ENCODE peak calls at places on chromosomes 16 and 17, in four cellular contexts. One of them, this sample, is unnamed.

GRCh38 chr16:14057878-14058382 is 13.2 kb upstream of the MRTFB start:
- DNase-seq in progenitor cell of endocrine pancreas: no peak
- DNase-seq in breast epithelium: peak
- DNase-seq in WTC11: no peak
- DNase-seq in this sample: no peak

GRCh38 chr16:48276102-48276501 is 28.8 kb upstream of the ABCC11 start:
- DNase-seq in progenitor cell of endocrine pancreas: no peak
- DNase-seq in WTC11: no peak
- DNase-seq in breast epithelium: no peak
- DNase-seq in this sample: no peak

GRCh38 chr17:62587554-62587953 is 39.9 kb upstream of the MRC2 start:
- DNase-seq in breast epithelium: no peak
- DNase-seq in WTC11: no peak
- DNase-seq in progenitor cell of endocrine pancreas: no peak
- DNase-seq in this sample: no peak

GRCh38 chr17:31858647-31859486 is at the start of gene COPRS:
- DNase-seq in WTC11: peak
- DNase-seq in progenitor cell of endocrine pancreas: peak
- DNase-seq in breast epithelium: peak
- DNase-seq in this sample: peak

GRCh38 chr17:80441133-80441578 is 26.2 kb downstream of the ENDOV start:
- DNase-seq in WTC11: peak
- DNase-seq in breast epithelium: no peak
- DNase-seq in progenitor cell of endocrine pancreas: peak
- DNase-seq in this sample: no peak

GRCh38 chr17:63390090-63390489 is 56.0 kb downstream of the CYB561 start:
- DNase-seq in WTC11: no peak
- DNase-seq in breast epithelium: no peak
- DNase-seq in progenitor cell of endocrine pancreas: no peak
- DNase-seq in this sample: no peak

GRCh38 chr17:79671387-79671752 is 59.4 kb upstream of the ENPP7 start:
- DNase-seq in progenitor cell of endocrine pancreas: no peak
- DNase-seq in WTC11: no peak
- DNase-seq in breast epithelium: no peak
- DNase-seq in this sample: no peak

GRCh38 chr16:81469710-81470481 is 25.3 kb downstream of the CMIP start:
- DNase-seq in WTC11: no peak
- DNase-seq in progenitor cell of endocrine pancreas: no peak
- DNase-seq in breast epithelium: no peak
- DNase-seq in this sample: no peak

GRCh38 chr17:79978545-79978852 is 57.2 kb downstream of the TBC1D16 start:
- DNase-seq in breast epithelium: no peak
- DNase-seq in WTC11: no peak
- DNase-seq in progenitor cell of endocrine pancreas: no peak
- DNase-seq in this sample: no peak

GRCh38 chr16:89823087-89823823 is 5.0 kb upstream of the SPIRE2 start:
- DNase-seq in breast epithelium: no peak
- DNase-seq in progenitor cell of endocrine pancreas: no peak
- DNase-seq in WTC11: peak
- DNase-seq in this sample: no peak

GRCh38 chr16:68366062-68366461 is 55.2 kb downstream of the PRMT7 start:
- DNase-seq in breast epithelium: no peak
- DNase-seq in WTC11: no peak
- DNase-seq in progenitor cell of endocrine pancreas: no peak
- DNase-seq in this sample: no peak

GRCh38 chr16:80319181-80319580 is 221.6 kb upstream of the DYNLRB2 start:
- DNase-seq in WTC11: no peak
- DNase-seq in progenitor cell of endocrine pancreas: no peak
- DNase-seq in breast epithelium: no peak
- DNase-seq in this sample: no peak
- TF ChIP-seq CTCF in WTC11: no peak
- TF ChIP-seq CTCF in progenitor cell of endocrine pancreas: no peak
- TF ChIP-seq CTCF in breast epithelium: no peak
- TF ChIP-seq CTCF in this sample: no peak

DNA sequence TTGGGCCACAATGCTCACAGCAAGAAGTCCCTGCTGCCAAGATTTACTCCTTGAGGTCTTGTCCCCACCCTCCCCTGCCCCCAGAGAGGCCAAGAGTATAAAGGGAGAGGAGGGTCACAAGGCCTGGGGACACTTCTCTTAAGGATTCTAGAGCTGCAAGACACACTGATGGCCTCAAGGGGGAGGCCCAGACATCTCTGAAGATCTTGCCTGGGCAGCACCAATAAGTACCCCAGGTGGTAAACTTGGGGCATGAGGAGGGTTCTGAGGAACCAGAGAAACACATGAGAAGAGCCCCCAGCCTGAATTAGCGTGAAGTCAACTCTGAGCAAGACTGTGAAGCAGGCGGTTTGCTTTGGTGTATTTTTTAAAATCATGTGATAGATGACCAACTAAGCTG is 26.8 kb upstream of the MTMR4 start:
- DNase-seq in progenitor cell of endocrine pancreas: no peak
- DNase-seq in WTC11: peak
- DNase-seq in breast epithelium: no peak
- DNase-seq in this sample: no peak
- TF ChIP-seq CTCF in progenitor cell of endocrine pancreas: peak
- TF ChIP-seq CTCF in WTC11: peak
- TF ChIP-seq CTCF in breast epithelium: no peak
- TF ChIP-seq CTCF in this sample: no peak

GRCh38 chr17:11639736-11640510 is 41.7 kb downstream of the DNAH9 start:
- DNase-seq in progenitor cell of endocrine pancreas: no peak
- DNase-seq in breast epithelium: no peak
- DNase-seq in WTC11: no peak
- DNase-seq in this sample: no peak
- TF ChIP-seq CTCF in progenitor cell of endocrine pancreas: no peak
- TF ChIP-seq CTCF in breast epithelium: no peak
- TF ChIP-seq CTCF in WTC11: no peak
- TF ChIP-seq CTCF in this sample: no peak

GRCh38 chr17:55238197-55238930 is 26.4 kb upstream of the HLF start:
- DNase-seq in WTC11: peak
- DNase-seq in breast epithelium: peak
- DNase-seq in progenitor cell of endocrine pancreas: peak
- DNase-seq in this sample: peak
- TF ChIP-seq CTCF in WTC11: no peak
- TF ChIP-seq CTCF in breast epithelium: no peak
- TF ChIP-seq CTCF in progenitor cell of endocrine pancreas: no peak
- TF ChIP-seq CTCF in this sample: no peak

GRCh38 chr17:57125406-57125805 is 40.4 kb downstream of the AKAP1 start:
- DNase-seq in progenitor cell of endocrine pancreas: no peak
- DNase-seq in WTC11: no peak
- DNase-seq in breast epithelium: no peak
- DNase-seq in this sample: no peak
- TF ChIP-seq CTCF in progenitor cell of endocrine pancreas: no peak
- TF ChIP-seq CTCF in WTC11: no peak
- TF ChIP-seq CTCF in breast epithelium: no peak
- TF ChIP-seq CTCF in this sample: no peak

DNA sequence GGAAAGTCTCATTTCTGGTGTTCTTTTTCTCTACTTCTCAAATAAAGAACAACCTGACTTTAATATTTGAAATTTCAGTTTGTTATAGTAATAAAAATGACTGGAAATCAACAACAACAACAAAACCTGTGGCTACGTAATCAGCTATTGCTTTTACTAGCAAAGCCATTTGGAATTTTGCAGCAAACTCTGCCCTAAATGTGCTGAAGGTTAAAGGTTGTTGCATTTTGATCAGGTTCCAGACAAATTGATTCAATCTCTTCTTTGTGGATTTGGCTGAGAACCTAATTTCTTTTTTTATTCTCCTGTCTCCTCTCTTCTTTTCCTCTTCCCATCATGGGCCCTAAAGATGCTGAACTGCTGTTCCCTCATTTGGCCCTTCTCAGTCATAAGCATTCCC is 795.0 kb upstream of the CDH8 start:
- DNase-seq in breast epithelium: no peak
- DNase-seq in WTC11: no peak
- DNase-seq in progenitor cell of endocrine pancreas: no peak
- DNase-seq in this sample: no peak
- TF ChIP-seq CTCF in breast epithelium: no peak
- TF ChIP-seq CTCF in WTC11: no peak
- TF ChIP-seq CTCF in progenitor cell of endocrine pancreas: no peak
- TF ChIP-seq CTCF in this sample: no peak

This sample was measured in omental fat pad.